ENCODE peak calls at places on chromosome 15, in seven cellular contexts. Z is HCT116, F is HepG2, B is GM12878, H is WTC11, R is K562, E is H1. W is an unnamed sample.

GRCh38 chr15:31345606-31346366 is 19.2 kb downstream of the KLF13 start:
- DNase-seq in Z (no peak), F (no peak), B (no peak), H (no peak), R (no peak), E (no peak), W (no peak)

GRCh38 chr15:41581110-41581509 is 22.1 kb downstream of the TYRO3 start:
- DNase-seq in Z (peak), F (no peak), B (no peak), H (peak), R (peak), E (no peak), W (no peak)

GRCh38 chr15:59432389-59432788 is 5.6 kb upstream of the FAM81A start:
- DNase-seq in Z (no peak), F (no peak), B (no peak), H (no peak), R (no peak), E (no peak), W (no peak)

GRCh38 chr15:72222433-72222832 is 8.6 kb downstream of the PKM start:
- DNase-seq in Z (no peak), F (no peak), B (no peak), H (no peak), R (no peak), E (no peak), W (no peak)

GRCh38 chr15:45377630-45378148 is 655 bp downstream of the GATM start:
- DNase-seq in Z (no peak), F (no peak), B (no peak), H (peak), R (no peak), E (no peak), W (no peak)

GRCh38 chr15:95994418-95994817 is 336.1 kb upstream of the NR2F2 start:
- DNase-seq in Z (no peak), F (no peak), B (no peak), H (no peak), R (no peak), E (no peak), W (no peak)

GRCh38 chr15:90716317-90716975 is 700 bp upstream of the BLM start:
- DNase-seq in Z (no peak), F (no peak), B (no peak), H (no peak), R (no peak), E (no peak), W (no peak)

GRCh38 chr15:63246691-63247464 is 30.5 kb upstream of the APH1B start:
- DNase-seq in Z (no peak), F (peak), B (no peak), H (no peak), R (no peak), E (no peak), W (no peak)

GRCh38 chr15:49991587-49991986 is 127.4 kb downstream of the ATP8B4 start:
- DNase-seq in Z (no peak), F (no peak), B (no peak), H (no peak), R (no peak), E (no peak), W (no peak)

GRCh38 chr15:22884344-22884743 is 45.9 kb downstream of the NIPA2 start:
- DNase-seq in Z (no peak), F (peak), B (no peak), H (peak), R (no peak), E (no peak), W (no peak)

GRCh38 chr15:65069179-65069578 is 1.4 kb upstream of the RASL12 start:
- DNase-seq in Z (no peak), F (no peak), B (no peak), H (no peak), R (no peak), E (no peak), W (no peak)

GRCh38 chr15:82532383-82532990 is 7.8 kb downstream of the RPS17 start:
- DNase-seq in Z (no peak), F (no peak), B (no peak), H (no peak), R (no peak), E (no peak), W (no peak)

GRCh38 chr15:92157666-92158298 is 235.9 kb upstream of the ST8SIA2 start:
- DNase-seq in Z (no peak), F (no peak), B (no peak), H (no peak), R (no peak), E (no peak), W (no peak)

GRCh38 chr15:92159906-92160841 is 233.5 kb upstream of the ST8SIA2 start:
- DNase-seq in Z (no peak), F (no peak), B (no peak), H (peak), R (no peak), E (no peak), W (no peak)

GRCh38 chr15:92159481-92159880 is 234.2 kb upstream of the ST8SIA2 start:
- DNase-seq in Z (no peak), F (no peak), B (no peak), H (no peak), R (no peak), E (no peak), W (no peak)

GRCh38 chr15:92155941-92156340 is 237.7 kb upstream of the ST8SIA2 start:
- DNase-seq in Z (no peak), F (no peak), B (no peak), H (no peak), R (no peak), E (no peak), W (peak)

DNA sequence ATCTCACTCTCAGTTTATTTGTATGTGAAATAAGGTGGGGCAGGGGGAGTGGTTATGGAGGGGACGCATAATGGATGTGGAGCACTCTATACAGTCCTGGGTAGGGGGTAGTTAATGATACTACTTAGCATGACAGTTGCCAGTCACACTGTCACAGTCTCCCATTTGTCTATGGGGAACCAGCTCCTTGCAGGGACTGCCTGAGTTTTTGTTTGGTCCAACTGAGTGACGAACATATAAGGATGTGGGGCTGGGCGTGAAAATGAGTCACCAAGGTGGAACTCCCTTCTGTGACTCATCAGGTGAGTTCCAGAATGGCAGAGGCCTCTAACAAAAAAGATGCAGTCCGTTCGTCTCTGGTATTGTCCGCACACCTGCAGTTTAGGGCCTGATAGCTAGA is 235.3 kb upstream of the ST8SIA2 start:
- DNase-seq in Z (peak), F (no peak), B (peak), H (no peak), R (no peak), E (no peak), W (no peak)
- TF ChIP-seq SP1 in Z (peak), F (no peak), B (no peak), H (no peak), R (no peak), E (no peak), W (no peak)

GRCh38 chr15:57735891-57736290 is 29.4 kb downstream of the POLR2M start:
- DNase-seq in Z (no peak), F (no peak), B (no peak), H (no peak), R (no peak), E (no peak), W (no peak)

GRCh38 chr15:57734860-57735259 is 28.3 kb downstream of the POLR2M start:
- DNase-seq in Z (no peak), F (no peak), B (no peak), H (no peak), R (no peak), E (no peak), W (no peak)

GRCh38 chr15:57740048-57740447 is 33.5 kb downstream of the POLR2M start:
- DNase-seq in Z (no peak), F (no peak), B (no peak), H (no peak), R (no peak), E (no peak), W (no peak)

GRCh38 chr15:57735406-57735805 is 28.9 kb downstream of the POLR2M start:
- DNase-seq in Z (no peak), F (no peak), B (no peak), H (no peak), R (no peak), E (no peak), W (no peak)

GRCh38 chr15:57736591-57736990 is 30.1 kb downstream of the POLR2M start:
- DNase-seq in Z (no peak), F (no peak), B (no peak), H (no peak), R (no peak), E (no peak), W (no peak)
- TF ChIP-seq SP1 in Z (no peak), F (no peak), B (no peak), H (no peak), R (no peak), E (no peak), W (no peak)

GRCh38 chr15:77083381-77084160 is 12.7 kb upstream of the TSPAN3 start:
- DNase-seq in Z (no peak), F (peak), B (peak), H (peak), R (no peak), E (peak), W (peak)
- TF ChIP-seq SP1 in Z (no peak), F (no peak), B (no peak), H (no peak), R (no peak), E (peak), W (no peak)

DNA sequence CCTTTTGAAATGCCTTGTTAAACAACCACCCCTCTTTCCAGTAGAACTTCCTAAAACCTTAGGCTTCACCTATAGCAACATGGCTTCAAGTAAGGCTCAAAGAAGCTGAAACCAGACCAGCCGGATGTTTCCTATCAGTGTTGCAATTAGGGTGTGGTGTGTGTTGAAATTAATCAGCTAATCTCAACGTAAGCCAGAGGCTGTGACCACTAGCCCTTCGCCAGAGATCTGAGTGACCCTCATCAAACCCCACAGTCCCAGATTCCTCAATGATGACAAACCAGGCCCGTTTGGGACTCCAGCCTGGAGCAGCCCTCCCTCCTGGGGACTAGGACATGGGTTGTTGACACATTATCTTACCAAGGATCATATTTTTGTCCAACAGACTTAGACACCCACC is 27.3 kb downstream of the CYP11A1 start:
- DNase-seq in Z (no peak), F (no peak), B (no peak), H (peak), R (no peak), E (no peak), W (no peak)
- TF ChIP-seq SP1 in Z (no peak), F (no peak), B (no peak), H (no peak), R (no peak), E (no peak), W (no peak)

GRCh38 chr15:81385110-81386076 is 11.4 kb upstream of the TMC3 start:
- DNase-seq in Z (no peak), F (peak), B (no peak), H (no peak), R (no peak), E (no peak), W (no peak)

GRCh38 chr15:81387629-81388430 is 13.8 kb upstream of the TMC3 start:
- DNase-seq in Z (no peak), F (no peak), B (no peak), H (no peak), R (no peak), E (no peak), W (no peak)

GRCh38 chr15:81391657-81392056 is 17.6 kb upstream of the TMC3 start:
- DNase-seq in Z (no peak), F (no peak), B (no peak), H (no peak), R (no peak), E (no peak), W (no peak)

GRCh38 chr15:81388431-81388760 is 14.4 kb upstream of the TMC3 start:
- DNase-seq in Z (no peak), F (no peak), B (no peak), H (no peak), R (no peak), E (no peak), W (no peak)

DNA sequence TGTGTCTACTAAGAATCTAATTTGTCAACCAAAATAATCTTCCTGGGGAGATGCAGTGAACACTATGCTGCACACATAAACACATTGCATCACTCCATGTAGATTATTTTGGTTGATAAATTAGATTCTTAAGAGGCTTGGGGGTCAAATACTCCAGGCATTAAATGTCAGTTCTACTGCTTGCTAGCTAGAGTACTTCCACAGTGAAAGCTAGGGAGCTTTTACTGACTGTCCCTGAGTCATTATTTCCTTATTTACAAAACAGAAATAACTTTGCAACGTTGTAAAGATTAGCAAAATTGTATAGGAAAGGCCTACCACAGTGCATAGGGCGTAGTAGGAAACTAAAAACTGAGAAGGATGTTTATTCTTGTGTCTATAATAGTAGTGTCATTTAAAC is 12.9 kb upstream of the TMC3 start:
- DNase-seq in Z (no peak), F (no peak), B (no peak), H (no peak), R (no peak), E (no peak), W (no peak)
- TF ChIP-seq SP1 in Z (no peak), F (no peak), B (no peak), H (no peak), R (no peak), E (no peak), W (no peak)

DNA sequence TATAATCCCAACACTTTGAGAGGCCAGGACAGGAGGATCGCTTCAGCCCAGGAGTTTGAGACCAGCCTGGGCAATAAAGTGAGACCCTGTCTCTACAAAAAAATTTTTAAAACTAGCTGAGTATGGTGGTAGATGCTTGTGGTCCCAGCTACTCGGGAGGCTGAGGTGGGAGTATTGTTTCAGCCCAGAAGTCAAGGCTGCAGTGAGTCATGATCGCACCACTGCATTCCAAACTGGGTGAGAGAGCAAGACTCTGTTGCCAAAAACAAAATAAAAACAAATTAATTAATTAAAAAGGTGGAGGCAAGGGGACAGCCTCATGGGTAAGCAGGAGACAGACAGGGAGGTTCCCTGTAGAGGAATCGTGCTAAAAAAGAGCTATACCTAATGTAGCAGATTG is 12.6 kb downstream of the HAPLN3 start:
- DNase-seq in Z (no peak), F (no peak), B (no peak), H (no peak), R (no peak), E (no peak), W (no peak)
- TF ChIP-seq SP1 in Z (no peak), F (no peak), B (no peak), H (no peak), R (no peak), E (no peak), W (no peak)

DNA sequence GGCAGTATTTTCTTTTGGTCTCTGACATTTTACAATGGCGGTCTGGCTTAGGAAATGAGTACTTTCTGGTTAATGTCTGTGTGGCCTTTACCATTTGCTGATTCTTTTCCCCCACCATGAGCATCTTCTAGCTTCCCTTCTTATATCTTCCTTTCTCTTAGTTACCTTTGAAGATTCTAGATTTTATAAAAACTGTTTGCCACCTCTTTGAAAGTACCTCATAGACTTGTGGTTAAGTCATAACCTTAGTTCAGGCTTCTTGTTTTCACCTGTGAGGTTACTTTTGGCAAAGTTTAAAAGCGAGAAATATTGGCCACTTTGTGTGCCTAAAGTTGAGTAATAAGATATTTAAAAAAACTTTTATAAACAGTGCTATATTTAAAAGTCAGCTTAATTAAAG is 147.4 kb downstream of the FMN1 start:
- DNase-seq in Z (no peak), F (no peak), B (no peak), H (no peak), R (no peak), E (no peak), W (no peak)
- TF ChIP-seq SP1 in Z (no peak), F (no peak), B (no peak), H (no peak), R (no peak), E (no peak), W (no peak)

W was measured in HEK293T.